ENCODE peak calls at places on chromosome 3, in five cellular contexts. One of them, this sample, is unnamed.

GRCh38 chr3:101574388-101575156 is 592 bp downstream of the PCNP start:
- DNase-seq in ovary: peak
- DNase-seq in endodermal cell: no peak
- DNase-seq in RWPE2: no peak
- DNase-seq in K562: peak
- DNase-seq in this sample: peak

GRCh38 chr3:172836390-172836997 is 86.0 kb downstream of the ECT2 start:
- DNase-seq in RWPE2: no peak
- DNase-seq in ovary: peak
- DNase-seq in K562: peak
- DNase-seq in endodermal cell: peak
- DNase-seq in this sample: no peak

GRCh38 chr3:30632065-30632464 is 25.7 kb downstream of the TGFBR2 start:
- DNase-seq in ovary: no peak
- DNase-seq in RWPE2: no peak
- DNase-seq in endodermal cell: no peak
- DNase-seq in K562: no peak
- DNase-seq in this sample: no peak

GRCh38 chr3:111577798-111578685 is 17.1 kb downstream of the ZBED2 start:
- DNase-seq in RWPE2: no peak
- DNase-seq in K562: no peak
- DNase-seq in ovary: no peak
- DNase-seq in endodermal cell: no peak
- DNase-seq in this sample: no peak

GRCh38 chr3:134603480-134603879 is 47.3 kb downstream of the KY start:
- DNase-seq in ovary: no peak
- DNase-seq in K562: no peak
- DNase-seq in endodermal cell: peak
- DNase-seq in RWPE2: no peak
- DNase-seq in this sample: no peak

GRCh38 chr3:44400771-44401170 is 62.2 kb downstream of the TCAIM start:
- DNase-seq in ovary: no peak
- DNase-seq in endodermal cell: no peak
- DNase-seq in RWPE2: no peak
- DNase-seq in K562: peak
- DNase-seq in this sample: no peak

GRCh38 chr3:40043444-40043755 is 234.0 kb downstream of the MYRIP start:
- DNase-seq in RWPE2: peak
- DNase-seq in K562: no peak
- DNase-seq in ovary: no peak
- DNase-seq in endodermal cell: no peak
- DNase-seq in this sample: no peak

GRCh38 chr3:40899286-40899712 is 300.0 kb upstream of the CTNNB1 start:
- DNase-seq in endodermal cell: no peak
- DNase-seq in RWPE2: no peak
- DNase-seq in ovary: no peak
- DNase-seq in K562: no peak
- DNase-seq in this sample: no peak

GRCh38 chr3:49681232-49681522 is 7.0 kb downstream of the APEH start:
- DNase-seq in RWPE2: no peak
- DNase-seq in ovary: no peak
- DNase-seq in endodermal cell: no peak
- DNase-seq in K562: no peak
- DNase-seq in this sample: no peak

GRCh38 chr3:104198136-104198535 is 1168.6 kb upstream of the ALCAM start:
- DNase-seq in K562: no peak
- DNase-seq in RWPE2: no peak
- DNase-seq in ovary: no peak
- DNase-seq in endodermal cell: no peak
- DNase-seq in this sample: no peak

GRCh38 chr3:98788651-98789050 is 25.5 kb downstream of the ST3GAL6 start:
- DNase-seq in endodermal cell: no peak
- DNase-seq in K562: peak
- DNase-seq in RWPE2: no peak
- DNase-seq in ovary: no peak
- DNase-seq in this sample: no peak

GRCh38 chr3:39251576-39251975 is 28.3 kb downstream of the CX3CR1 start:
- DNase-seq in RWPE2: no peak
- DNase-seq in K562: no peak
- DNase-seq in ovary: no peak
- DNase-seq in endodermal cell: no peak
- DNase-seq in this sample: no peak

GRCh38 chr3:14797731-14798130 is 21.0 kb upstream of the FGD5 start:
- DNase-seq in ovary: no peak
- DNase-seq in RWPE2: peak
- DNase-seq in K562: no peak
- DNase-seq in endodermal cell: peak
- DNase-seq in this sample: no peak

GRCh38 chr3:122957707-122958210 is 69.8 kb downstream of the SEMA5B start:
- DNase-seq in ovary: no peak
- DNase-seq in K562: no peak
- DNase-seq in RWPE2: no peak
- DNase-seq in endodermal cell: no peak
- DNase-seq in this sample: peak

GRCh38 chr3:147963711-147964110 is 554.5 kb downstream of the ZIC1 start:
- DNase-seq in K562: no peak
- DNase-seq in ovary: no peak
- DNase-seq in RWPE2: no peak
- DNase-seq in endodermal cell: no peak
- DNase-seq in this sample: no peak

DNA sequence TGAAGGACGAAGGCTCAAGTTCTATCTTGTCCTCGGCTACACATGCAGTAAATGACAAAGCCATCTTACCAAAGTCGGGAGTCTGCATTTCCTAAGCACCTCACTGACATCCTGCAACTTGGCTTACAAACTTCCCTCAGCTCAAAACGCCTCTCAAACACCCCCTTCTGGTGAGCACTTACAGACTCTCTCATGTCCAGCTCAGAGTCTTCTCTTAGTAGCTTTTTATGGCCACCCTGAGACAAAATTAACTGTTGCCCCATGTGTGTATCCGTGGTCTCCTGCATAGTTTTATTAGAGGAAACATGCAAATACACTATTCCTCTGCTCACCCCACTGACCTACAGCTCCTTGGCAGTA is 819.7 kb downstream of the FHIT start:
- DNase-seq in RWPE2: no peak
- DNase-seq in endodermal cell: peak
- DNase-seq in K562: peak
- DNase-seq in ovary: no peak
- DNase-seq in this sample: no peak
- TF ChIP-seq CTCF in RWPE2: no peak
- TF ChIP-seq CTCF in endodermal cell: peak
- TF ChIP-seq CTCF in K562: peak
- TF ChIP-seq CTCF in ovary: no peak
- TF ChIP-seq CTCF in this sample: no peak

DNA sequence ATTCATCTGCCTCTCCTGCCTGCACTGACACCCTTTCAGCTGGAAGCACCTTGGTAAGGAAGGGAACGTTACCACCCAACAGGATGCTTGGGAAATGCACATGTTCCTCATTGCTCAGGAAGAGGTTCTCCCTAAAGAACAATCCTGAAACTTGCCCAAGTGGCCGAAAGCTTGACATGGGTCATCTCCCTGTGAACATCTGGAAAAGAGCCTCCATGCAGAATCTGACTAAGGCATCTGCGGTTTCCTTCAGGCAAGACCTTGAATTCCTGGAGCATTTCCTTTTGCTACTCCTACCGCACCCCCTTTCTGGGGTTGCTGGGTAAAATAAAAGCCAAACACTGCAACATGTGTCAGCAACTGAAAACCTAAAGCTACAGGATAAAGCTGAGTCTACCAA is 68.7 kb upstream of the SNRK start:
- DNase-seq in ovary: no peak
- DNase-seq in endodermal cell: no peak
- DNase-seq in RWPE2: no peak
- DNase-seq in K562: no peak
- DNase-seq in this sample: no peak
- H3K27ac ChIP-seq in ovary: no peak
- H3K27ac ChIP-seq in endodermal cell: no peak
- H3K27ac ChIP-seq in RWPE2: no peak
- H3K27ac ChIP-seq in K562: no peak
- H3K27ac ChIP-seq in this sample: peak

DNA sequence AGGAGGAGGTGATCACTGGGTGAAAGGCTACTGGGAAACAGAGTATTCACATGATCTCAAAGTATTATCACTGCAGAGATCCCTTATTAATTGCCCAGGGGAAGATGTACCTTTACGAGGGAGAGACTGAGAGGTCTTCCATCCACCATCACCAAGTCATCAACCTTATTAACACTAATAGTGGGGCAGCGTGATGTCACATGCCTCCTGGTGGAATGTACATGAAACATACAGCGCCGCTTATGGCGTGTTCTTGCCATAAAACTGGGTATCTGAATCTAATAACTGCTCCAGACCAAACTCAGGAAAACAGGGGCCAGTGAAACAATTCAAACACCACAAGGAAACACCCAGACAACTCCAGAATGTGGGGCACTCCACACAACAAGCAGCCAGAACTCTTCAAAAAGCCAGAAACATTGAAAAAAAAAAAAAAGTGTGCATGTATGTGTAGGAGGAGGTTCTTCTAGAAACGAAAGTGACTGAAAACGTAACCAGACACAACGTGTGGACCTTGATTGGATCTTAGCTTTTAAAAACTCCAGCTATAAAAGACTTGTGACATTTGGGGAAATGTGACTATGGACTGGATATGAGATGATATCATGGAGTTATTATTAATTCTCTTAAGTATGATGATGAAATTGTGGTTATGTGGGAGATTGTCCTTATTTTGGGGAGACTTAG is 4.6 kb downstream of the STIMATE start:
- DNase-seq in ovary: no peak
- DNase-seq in K562: no peak
- DNase-seq in RWPE2: no peak
- DNase-seq in endodermal cell: no peak
- DNase-seq in this sample: no peak
- H3K4me3 ChIP-seq in ovary: peak
- H3K4me3 ChIP-seq in K562: no peak
- H3K4me3 ChIP-seq in RWPE2: peak
- H3K4me3 ChIP-seq in endodermal cell: no peak
- H3K4me3 ChIP-seq in this sample: no peak

DNA sequence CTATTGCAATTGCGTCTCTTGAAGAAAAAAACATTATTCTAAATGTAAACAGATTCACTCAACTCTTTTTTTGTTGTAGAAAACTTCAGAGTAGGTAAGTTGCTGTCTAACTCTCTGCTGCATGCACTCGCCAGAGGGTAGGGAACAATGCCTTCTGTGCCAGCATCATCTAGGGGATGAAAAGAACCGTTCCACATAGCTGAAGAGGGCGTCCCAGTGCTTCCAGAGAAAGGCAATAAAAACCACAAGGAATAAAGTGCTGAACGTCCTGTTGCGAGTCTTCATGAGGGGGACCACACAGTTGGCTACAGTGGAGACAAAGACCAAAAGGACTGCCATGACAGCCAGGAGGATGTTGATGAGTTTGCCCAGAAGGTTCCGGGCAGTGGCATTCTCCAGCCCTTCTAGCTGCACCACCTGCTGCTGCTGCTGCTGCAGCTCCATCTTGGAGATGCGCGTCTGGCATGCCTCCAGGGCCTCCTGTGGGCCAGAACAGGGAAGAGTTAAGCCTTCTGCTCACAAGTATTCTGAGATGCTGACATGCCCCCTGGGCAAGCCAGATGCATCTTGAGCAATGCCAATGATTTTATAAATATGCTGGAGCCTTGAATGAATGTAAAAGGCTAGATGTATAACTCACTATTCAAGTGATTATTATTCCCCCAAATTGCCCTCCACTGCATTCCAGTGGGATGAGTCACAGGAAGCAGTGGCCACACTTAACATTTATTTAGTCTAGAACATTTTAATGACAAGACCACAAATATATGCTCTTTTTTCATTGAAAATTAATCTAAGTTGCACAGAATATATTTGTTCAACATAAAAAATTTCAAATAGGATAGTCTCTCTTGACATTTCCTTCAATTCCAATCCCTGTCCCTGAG is 45.1 kb upstream of the PLXND1 start:
- DNase-seq in ovary: peak
- DNase-seq in K562: no peak
- DNase-seq in RWPE2: peak
- DNase-seq in endodermal cell: peak
- DNase-seq in this sample: no peak
- TF ChIP-seq CTCF in ovary: no peak
- TF ChIP-seq CTCF in K562: peak
- TF ChIP-seq CTCF in RWPE2: no peak
- TF ChIP-seq CTCF in endodermal cell: peak
- TF ChIP-seq CTCF in this sample: no peak

DNA sequence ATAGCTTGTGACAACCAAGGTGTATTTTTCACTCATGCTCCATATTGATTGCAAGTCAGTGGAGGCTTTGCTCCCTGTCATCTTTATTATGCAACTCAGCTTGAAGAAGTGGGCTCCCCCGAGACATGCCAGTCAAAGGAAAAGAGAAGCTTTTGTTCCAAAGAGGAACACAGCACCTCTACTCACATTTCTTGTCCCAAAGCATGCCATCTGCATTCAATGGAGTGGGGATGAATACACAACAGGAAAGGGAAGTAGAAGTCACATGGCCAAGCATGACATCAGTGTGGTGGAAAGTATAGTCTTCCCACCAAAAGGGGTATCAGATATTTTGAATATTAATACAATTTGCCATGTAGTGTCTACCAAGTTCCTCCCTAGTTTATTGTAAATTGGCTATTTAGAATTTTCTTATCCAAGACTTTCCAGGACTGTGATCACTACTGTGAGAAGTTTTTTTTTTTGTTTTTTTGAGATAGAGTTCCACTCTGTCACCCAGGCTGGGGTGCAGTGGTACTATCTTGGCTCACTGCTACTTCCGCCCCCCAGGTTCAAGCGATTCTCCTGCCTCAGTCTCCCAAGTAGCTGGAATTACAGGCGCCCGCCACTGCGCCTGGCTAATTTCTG is 114.5 kb downstream of the GMPS start:
- DNase-seq in ovary: no peak
- DNase-seq in K562: no peak
- DNase-seq in endodermal cell: no peak
- DNase-seq in RWPE2: no peak
- DNase-seq in this sample: no peak
- H3K27ac ChIP-seq in ovary: no peak
- H3K27ac ChIP-seq in K562: no peak
- H3K27ac ChIP-seq in endodermal cell: no peak
- H3K27ac ChIP-seq in RWPE2: no peak
- H3K27ac ChIP-seq in this sample: no peak